ENCODE peak calls at places on chromosomes 6 and 20, in five cellular contexts. N, D, X, H and E are unnamed samples.
A peak's percentile ranks its signal among the peaks of the same experiment; 100 is the strongest.

GRCh38 chr6:149210376-149210775 is 107.1 kb upstream of the TAB2 start:
- DNase-seq in H (no peak), N (no peak), X (peak; percentile 75), D (no peak), E (no peak)

GRCh38 chr20:1816384-1817381 is 78.5 kb upstream of the SIRPA start:
- DNase-seq in D (no peak), H (peak; percentile 48), N (no peak), X (peak; percentile 82), E (no peak)

GRCh38 chr20:56443654-56444540 is 24.5 kb upstream of the RTF2 start:
- DNase-seq in D (no peak), H (peak; percentile 56), N (no peak), X (no peak), E (no peak)

GRCh38 chr20:47784599-47785320 is 521 bp downstream of the SULF2 start:
- DNase-seq in X (peak; percentile 54), D (no peak), N (peak; percentile 45), H (peak; percentile 39), E (no peak)

GRCh38 chr6:162055365-162055764 is 672.2 kb downstream of the PRKN start:
- DNase-seq in X (no peak), D (no peak), H (no peak), N (no peak), E (no peak)

GRCh38 chr6:110066091-110066490 is 88.0 kb downstream of the GPR6 start:
- DNase-seq in N (no peak), H (no peak), D (no peak), X (no peak), E (no peak)

GRCh38 chr20:23050847-23051627 is 1.6 kb upstream of the THBD start:
- DNase-seq in D (peak; percentile 91), N (peak; percentile 51), H (peak; percentile 88), X (peak; percentile 81), E (peak; percentile 96)

GRCh38 chr6:134422426-134423231 is 104.7 kb upstream of the SGK1 start:
- DNase-seq in H (no peak), D (no peak), N (no peak), X (peak; percentile 95), E (no peak)

GRCh38 chr6:149128489-149129145 is 188.9 kb upstream of the TAB2 start:
- DNase-seq in H (peak; percentile 26), N (no peak), D (no peak), X (no peak), E (no peak)

GRCh38 chr6:21375717-21376116 is 217.8 kb upstream of the SOX4 start:
- DNase-seq in N (no peak), D (no peak), H (no peak), X (no peak), E (no peak)

GRCh38 chr20:14344746-14345145 is 7.3 kb upstream of the FLRT3 start:
- DNase-seq in D (no peak), X (no peak), H (no peak), N (no peak), E (no peak)

GRCh38 chr20:63463400-63464288 is 8.8 kb downstream of the KCNQ2 start:
- DNase-seq in H (no peak), N (no peak), X (no peak), D (no peak), E (no peak)

GRCh38 chr20:23225407-23226060 is 125.1 kb upstream of the NXT1 start:
- DNase-seq in D (no peak), N (no peak), H (peak; percentile 75), X (no peak), E (no peak)

GRCh38 chr6:4091926-4092325 is 13.0 kb upstream of the FAM217A start:
- DNase-seq in D (no peak), H (no peak), N (no peak), X (no peak), E (no peak)

GRCh38 chr6:25469797-25470388 is 182.1 kb upstream of the SCGN start:
- DNase-seq in D (no peak), X (no peak), H (no peak), N (no peak), E (no peak)

GRCh38 chr6:25477006-25477590 is 174.9 kb upstream of the SCGN start:
- DNase-seq in H (no peak), D (no peak), X (peak; percentile 92), N (no peak), E (no peak)

GRCh38 chr6:25476126-25476525 is 175.9 kb upstream of the SCGN start:
- DNase-seq in H (no peak), D (no peak), X (peak; percentile 52), N (no peak), E (no peak)

GRCh38 chr6:25472314-25472713 is 179.7 kb upstream of the SCGN start:
- DNase-seq in N (no peak), X (no peak), H (no peak), D (no peak), E (no peak)

DNA sequence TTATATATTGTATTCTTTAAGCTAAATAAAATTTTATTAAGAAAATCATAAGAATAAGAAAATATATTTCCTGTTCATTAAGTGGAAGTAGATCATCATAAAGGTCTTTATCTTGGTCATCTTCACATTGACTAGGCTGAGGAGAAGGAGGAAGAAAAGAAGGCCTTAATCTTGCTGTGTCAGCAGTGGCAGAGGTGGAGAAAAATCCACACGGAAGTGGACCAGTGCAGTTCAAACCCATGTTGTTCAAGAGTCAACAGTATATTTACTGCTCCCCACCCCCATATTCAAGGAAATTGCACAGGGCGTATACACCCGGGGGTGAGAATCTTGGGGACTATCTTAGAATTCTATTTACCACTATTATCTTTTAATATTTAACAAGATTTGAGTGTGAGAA is 178.6 kb upstream of the SCGN start:
- DNase-seq in H (no peak), D (no peak), N (no peak), X (no peak), E (no peak)
- H3K27ac ChIP-seq in H (no peak overlapping the region), D (no peak overlapping the region), N (no peak overlapping the region), X (no peak overlapping the region), E (no peak overlapping the region)

GRCh38 chr6:29943053-29943966 is 978 bp downstream of the HLA-A start:
- DNase-seq in N (no peak), D (no peak), X (peak; percentile 23), H (peak; percentile 47), E (no peak)

GRCh38 chr6:29941006-29941405 is 1.3 kb upstream of the HLA-A start:
- DNase-seq in X (no peak), N (no peak), D (no peak), H (no peak), E (no peak)

GRCh38 chr6:29942275-29943052 is at the start of gene HLA-A:
- DNase-seq in H (peak; percentile 97), D (peak; percentile 95), X (peak; percentile 94), N (peak; percentile 90), E (peak; percentile 97)

GRCh38 chr6:29941916-29942274 is 437 bp upstream of the HLA-A start:
- DNase-seq in H (no peak), X (no peak), N (no peak), D (no peak), E (no peak)

DNA sequence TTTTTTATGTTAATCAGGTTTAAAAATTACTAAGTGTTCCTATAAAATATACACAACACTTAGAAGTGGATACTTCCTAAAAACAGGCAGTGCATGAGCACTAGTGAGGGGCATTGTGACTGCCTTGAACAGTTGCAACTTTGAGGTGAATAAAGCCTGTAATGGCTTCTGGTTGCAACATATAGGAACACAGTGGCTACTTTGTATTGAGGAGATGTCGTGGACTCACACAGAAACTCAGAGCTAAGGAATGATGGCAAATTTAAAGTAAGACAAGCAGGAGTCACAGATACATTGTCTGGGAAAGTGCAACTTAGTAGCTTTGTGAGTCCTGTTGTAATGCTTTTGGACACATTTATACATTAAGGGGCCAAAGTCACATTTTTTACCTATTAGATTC is 856 bp upstream of the HLA-A start:
- DNase-seq in H (no peak), D (no peak), N (no peak), X (no peak), E (no peak)
- H3K4me3 ChIP-seq in H (no peak overlapping the region), D (peak overlapping the region; percentile 50), N (no peak overlapping the region), X (peak overlapping the region; percentile 75), E (peak overlapping the region; percentile 45)

DNA sequence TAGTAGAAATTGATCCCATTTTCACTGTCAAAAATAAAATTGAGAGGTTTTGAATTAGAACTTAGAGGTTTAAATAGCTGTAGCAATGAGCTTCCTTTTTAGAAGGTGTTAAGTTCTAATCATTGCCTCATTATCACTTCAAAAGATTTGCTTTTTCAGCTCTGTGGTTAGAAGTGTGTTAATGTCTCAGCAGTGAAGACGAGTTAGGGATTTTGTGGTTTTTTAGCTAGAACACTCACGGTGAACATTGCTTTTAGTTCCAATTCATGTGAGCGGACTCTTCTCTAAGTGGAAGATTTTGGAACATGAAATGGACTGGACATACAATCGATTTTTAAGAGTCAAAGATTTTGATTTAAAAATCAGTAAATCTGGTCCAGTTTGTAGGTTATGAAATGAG is 12.7 kb upstream of the IFNGR1 start:
- DNase-seq in D (no peak), N (no peak), X (no peak), H (no peak), E (no peak)
- H3K27ac ChIP-seq in D (peak overlapping the region; percentile 45), N (no peak overlapping the region), X (no peak overlapping the region), H (no peak overlapping the region), E (no peak overlapping the region)

DNA sequence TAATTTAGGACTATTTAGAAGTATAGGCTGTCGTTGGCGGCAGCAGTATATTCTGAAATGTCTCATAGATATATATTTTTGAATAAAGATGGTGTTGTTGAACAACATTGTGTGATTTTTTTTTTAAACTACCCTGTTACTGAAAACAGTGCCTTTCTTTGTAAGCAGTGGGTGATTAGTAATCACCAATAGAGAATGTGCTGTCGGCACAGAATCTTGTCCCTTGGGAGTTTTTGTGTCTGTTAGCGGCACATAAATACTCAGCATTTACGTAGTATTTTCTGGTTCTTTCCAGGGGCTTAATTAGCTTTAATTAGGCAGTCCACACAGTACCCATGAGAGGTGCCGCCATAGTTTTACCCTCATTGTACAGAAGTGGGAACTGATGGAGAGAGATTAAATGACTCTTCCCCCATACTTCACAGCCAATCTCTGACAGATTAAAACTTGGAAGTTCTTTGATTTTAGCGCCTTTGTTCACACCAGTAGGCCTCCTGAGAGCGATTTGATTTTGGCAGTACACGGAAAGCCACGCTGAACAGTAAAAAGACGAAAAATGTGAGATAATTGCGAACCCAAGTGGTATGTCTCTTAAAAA is 58.8 kb downstream of the RPRD1B start:
- DNase-seq in H (no peak), N (no peak), X (no peak), D (no peak), E (no peak)
- H3K4me3 ChIP-seq in H (no peak overlapping the region), N (no peak overlapping the region), X (no peak overlapping the region), D (no peak overlapping the region), E (no peak overlapping the region)

GRCh38 chr20:43058077-43058476 is 131.6 kb downstream of the PTPRT start:
- DNase-seq in N (no peak), X (no peak), H (no peak), D (no peak), E (no peak)
- H3K27ac ChIP-seq in N (no peak overlapping the region), X (no peak overlapping the region), H (no peak overlapping the region), D (no peak overlapping the region), E (no peak overlapping the region)

DNA sequence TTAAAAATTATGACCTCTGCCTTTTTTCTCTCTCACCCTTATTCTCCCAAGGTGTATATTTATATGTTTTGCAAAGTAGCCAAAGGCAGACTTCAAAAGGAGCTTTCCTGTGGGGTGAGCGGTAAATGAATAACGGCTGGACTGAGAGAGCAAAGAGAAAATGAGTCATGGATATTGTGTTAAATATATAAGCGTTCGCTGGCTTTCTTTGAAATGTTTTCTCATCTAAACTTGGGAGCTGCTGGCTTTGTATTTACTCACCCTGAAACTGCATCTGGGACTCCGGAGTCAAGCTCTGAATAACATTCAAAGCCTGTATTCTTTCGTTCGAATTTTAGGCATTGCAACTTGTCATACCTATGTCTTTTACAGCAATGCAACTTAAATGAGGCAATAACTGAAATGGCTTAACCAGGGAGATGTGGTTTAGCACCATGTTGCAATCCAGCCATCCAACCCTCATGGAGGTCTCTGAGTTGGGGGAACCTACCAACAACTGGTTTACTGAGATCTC is 32.0 kb downstream of the ATXN1 start:
- DNase-seq in N (no peak), D (no peak), H (no peak), X (peak; percentile 75), E (no peak)
- H3K4me3 ChIP-seq in N (no peak overlapping the region), D (no peak overlapping the region), H (no peak overlapping the region), X (no peak overlapping the region), E (no peak overlapping the region)

GRCh38 chr20:58549681-58550542 is 34.7 kb upstream of the APCDD1L start:
- DNase-seq in N (no peak), H (no peak), X (no peak), D (no peak), E (no peak)
- H3K27ac ChIP-seq in N (no peak overlapping the region), H (no peak overlapping the region), X (peak overlapping the region; percentile 57), D (no peak overlapping the region), E (no peak overlapping the region)